ENCODE peak calls at places on chromosome 14, in six cellular contexts. V is H1, N is K562, W is GM12878, R is HepG2, T is GM12891. P is an unnamed sample.
A peak's percentile ranks its signal among the peaks of the same experiment; 100 is the strongest.

GRCh38 chr14:69153848-69154208 is 909 bp upstream of the DCAF5 start:
- DNase-seq in V (no peak), N (no peak), W (no peak), R (peak; percentile 9), T (no peak), P (no peak)

GRCh38 chr14:91154851-91155625 is 41.2 kb downstream of the DGLUCY start:
- DNase-seq in V (no peak), N (peak; percentile 27), W (no peak), R (no peak), T (no peak), P (no peak)

GRCh38 chr14:32710351-32711102 is 228.2 kb upstream of the NPAS3 start:
- DNase-seq in V (no peak), N (no peak), W (no peak), R (no peak), T (no peak), P (no peak)

GRCh38 chr14:68774771-68775613 is 17.9 kb downstream of the ZFP36L1 start:
- DNase-seq in V (no peak), N (no peak), W (no peak), R (peak; percentile 78), T (no peak), P (no peak)

GRCh38 chr14:60998617-60999016 is 17.6 kb downstream of the SLC38A6 start:
- DNase-seq in V (no peak), N (no peak), W (no peak), R (no peak), T (no peak), P (no peak)

GRCh38 chr14:76755610-76756390 is 5.5 kb upstream of the VASH1 start:
- DNase-seq in V (no peak), N (no peak), W (no peak), R (no peak), T (no peak), P (no peak)

GRCh38 chr14:95137804-95138167 is 19.5 kb downstream of the DICER1 start:
- DNase-seq in V (no peak), N (no peak), W (no peak), R (no peak), T (no peak), P (no peak)

GRCh38 chr14:47269788-47270492 is 405.5 kb downstream of the MDGA2 start:
- DNase-seq in V (no peak), N (no peak), W (no peak), R (no peak), T (no peak), P (no peak)

GRCh38 chr14:63438065-63438757 is 105.0 kb downstream of the PPP2R5E start:
- DNase-seq in V (no peak), N (peak; percentile 14), W (no peak), R (peak; percentile 9), T (no peak), P (no peak)

GRCh38 chr14:74571441-74571841 is 40.6 kb downstream of the LTBP2 start:
- DNase-seq in V (no peak), N (no peak), W (no peak), R (no peak), T (no peak), P (no peak)

GRCh38 chr14:49173765-49174373 is 412.3 kb downstream of the RPS29 start:
- DNase-seq in V (peak; percentile 53), N (peak; percentile 17), W (peak; percentile 27), R (peak; percentile 63), T (peak; percentile 6), P (peak; percentile 4)

GRCh38 chr14:76422662-76423061 is 46.7 kb downstream of the ESRRB start:
- DNase-seq in V (no peak), N (no peak), W (no peak), R (no peak), T (no peak), P (no peak)

GRCh38 chr14:23569443-23570151 is 2.0 kb upstream of the AP1G2 start:
- DNase-seq in V (no peak), N (peak; percentile 29), W (no peak), R (peak; percentile 84), T (no peak), P (no peak)

GRCh38 chr14:90409209-90409730 is 12.4 kb downstream of the CALM1 start:
- DNase-seq in V (no peak), N (no peak), W (no peak), R (no peak), T (no peak), P (no peak)

GRCh38 chr14:57182760-57183503 is 85.8 kb downstream of the EXOC5 start:
- DNase-seq in V (no peak), N (peak; percentile 4), W (no peak), R (peak; percentile 15), T (no peak), P (no peak)

GRCh38 chr14:68016243-68016914 is 196.8 kb downstream of the RAD51B start:
- DNase-seq in V (no peak), N (no peak), W (no peak), R (no peak), T (no peak), P (no peak)

GRCh38 chr14:59020382-59020781 is 168.1 kb upstream of the DAAM1 start:
- DNase-seq in V (no peak), N (peak; percentile 4), W (no peak), R (no peak), T (no peak), P (no peak)

GRCh38 chr14:68638056-68638816 is 154.6 kb downstream of the ZFP36L1 start:
- DNase-seq in V (no peak), N (no peak), W (no peak), R (peak; percentile 45), T (no peak), P (no peak)

GRCh38 chr14:63388766-63389431 is 70.2 kb upstream of the GPHB5 start:
- DNase-seq in V (peak; percentile 25), N (peak; percentile 41), W (peak; percentile 24), R (peak; percentile 37), T (peak; percentile 21), P (no peak)

GRCh38 chr14:35161231-35161630 is 38.9 kb downstream of the PRORP start:
- DNase-seq in V (no peak), N (no peak), W (no peak), R (no peak), T (no peak), P (no peak)

GRCh38 chr14:69543341-69544249 is 31.1 kb downstream of the CCDC177 start:
- DNase-seq in V (no peak), N (no peak), W (no peak), R (no peak), T (no peak), P (no peak)

GRCh38 chr14:31902002-31902401 is 175.1 kb upstream of the ARHGAP5 start:
- DNase-seq in V (no peak), N (peak; percentile 45), W (no peak), R (peak; percentile 66), T (no peak), P (no peak)

GRCh38 chr14:70905316-70905715 is 1.9 kb upstream of the PCNX1 start:
- DNase-seq in V (no peak), N (no peak), W (no peak), R (no peak), T (no peak), P (no peak)

GRCh38 chr14:77582511-77582910 is 33.9 kb downstream of the SPTLC2 start:
- DNase-seq in V (no peak), N (no peak), W (no peak), R (no peak), T (no peak), P (no peak)

GRCh38 chr14:61861320-61861865 is 99.2 kb downstream of the SNAPC1 start:
- DNase-seq in V (no peak), N (no peak), W (no peak), R (peak; percentile 36), T (no peak), P (no peak)

DNA sequence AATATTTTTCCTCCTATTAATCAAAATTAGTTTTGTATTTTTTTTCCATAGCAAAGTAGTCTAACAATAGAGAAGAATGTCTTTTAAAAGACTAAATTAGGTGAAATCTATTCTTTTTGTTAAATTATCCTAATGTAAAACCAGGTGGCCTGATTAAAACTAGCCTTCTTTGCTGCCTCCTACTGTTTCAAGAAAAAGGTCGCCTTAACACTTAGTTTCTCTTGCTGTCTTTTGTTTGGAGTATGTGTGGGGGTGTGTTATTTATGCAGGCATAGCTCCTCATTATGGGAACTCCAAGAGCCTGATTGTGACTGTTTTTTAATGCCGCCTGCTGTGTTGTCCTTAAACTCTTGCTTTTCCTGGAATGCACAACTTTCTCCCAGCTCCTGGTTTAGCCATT is 855.3 kb downstream of the DIO2 start:
- DNase-seq in V (no peak), N (no peak), W (no peak), R (no peak), T (no peak), P (no peak)
- TF ChIP-seq TAF1 in V (no peak), N (no peak), W (no peak), R (no peak), T (no peak), P (no peak)

GRCh38 chr14:102215071-102215470 is 75.4 kb downstream of the WDR20 start:
- DNase-seq in V (no peak), N (no peak), W (no peak), R (no peak), T (no peak), P (no peak)
- TF ChIP-seq POLR2AphosphoS5 in V (no peak), N (no peak), W (no peak), R (no peak), T (no peak), P (no peak)

DNA sequence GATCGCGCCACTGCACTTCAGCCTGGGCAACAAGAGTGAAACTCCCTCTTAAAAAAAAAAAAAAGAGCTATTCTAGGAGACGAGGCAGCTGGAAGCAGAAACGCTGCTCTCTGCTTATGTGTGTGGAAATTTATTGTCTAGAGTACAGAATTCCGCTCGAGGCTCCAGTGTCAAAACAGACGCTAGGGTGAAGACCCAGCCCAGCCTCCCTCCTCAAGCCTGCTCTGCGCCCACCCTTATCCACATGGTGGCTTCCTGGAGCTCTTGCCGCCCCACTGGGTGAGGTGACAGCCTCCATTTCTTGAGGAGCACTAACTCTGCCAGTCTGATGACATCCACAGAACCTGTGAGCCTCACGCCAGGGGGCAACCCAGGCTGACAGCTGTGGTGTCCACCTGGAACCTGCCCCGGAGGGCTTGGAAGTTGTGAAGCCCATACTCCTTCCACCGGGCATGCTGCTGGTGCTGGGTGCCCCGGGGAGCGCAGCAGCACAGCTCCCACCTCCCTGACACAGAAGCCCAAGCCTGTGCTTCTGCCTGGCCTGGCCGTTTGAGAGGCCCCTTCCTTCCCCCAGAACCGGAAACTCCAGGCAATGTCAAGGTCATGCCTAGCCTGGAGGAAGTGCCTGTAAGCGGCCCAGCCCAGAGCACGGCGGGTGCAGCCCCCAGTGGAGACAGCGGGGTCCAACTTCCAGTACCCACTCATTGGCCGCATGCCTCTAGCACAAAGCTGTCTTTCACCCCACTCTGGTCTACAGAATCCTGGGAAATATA is 49.4 kb upstream of the DLK1 start:
- DNase-seq in V (no peak), N (no peak), W (no peak), R (peak; percentile 80), T (no peak), P (no peak)
- TF ChIP-seq POLR2A in V (no peak), N (no peak), W (no peak), R (no peak), T (no peak), P (no peak)

DNA sequence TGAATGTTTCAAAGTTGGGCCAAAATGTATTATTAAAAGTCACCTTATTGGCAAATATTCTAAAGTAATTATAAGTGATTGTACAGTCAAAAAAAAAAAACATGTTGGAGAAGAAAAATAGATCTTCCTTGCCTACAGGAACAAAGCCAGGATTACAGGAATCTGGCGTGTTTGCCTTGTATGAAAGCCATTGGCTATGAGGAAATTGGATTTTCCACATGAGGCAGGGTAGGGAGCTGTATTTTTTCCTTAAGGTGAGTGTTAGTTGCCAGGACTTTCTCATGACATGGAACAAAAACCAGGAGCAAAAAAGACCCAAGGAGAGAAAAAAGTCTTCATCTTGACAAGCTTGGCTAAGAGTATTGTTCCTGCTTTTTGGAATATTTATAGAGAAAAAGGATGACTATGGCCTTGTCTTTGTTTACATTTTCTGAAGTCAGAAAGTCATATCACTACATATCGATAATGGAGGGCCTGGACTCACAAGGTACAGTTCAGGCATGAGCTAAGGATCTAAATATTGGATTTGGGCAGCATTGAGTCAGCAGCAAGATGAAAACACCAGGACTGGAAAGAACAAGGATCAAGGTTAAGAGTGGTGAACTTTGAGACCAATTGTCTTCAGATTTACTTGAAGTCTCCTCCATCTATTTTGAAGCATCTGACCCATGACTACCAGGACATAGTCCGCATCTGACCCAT is 68.4 kb upstream of the FLRT2 start:
- DNase-seq in V (no peak), N (no peak), W (no peak), R (no peak), T (no peak), P (no peak)
- TF ChIP-seq TAF1 in V (no peak), N (no peak), W (no peak), R (no peak), T (no peak), P (no peak)